ENCODE peak calls at places on chromosomes 12 and 14, in five cellular contexts. S is NAMALWA, D is left ventricle myocardium inferior, B is lung microvascular endothelial cell, X is cerebellum. T is an unnamed sample.

GRCh38 chr12:70154960-70155589 is 88.2 kb upstream of the CNOT2 start:
- DNase-seq in S (peak), D (no peak), B (no peak), X (no peak), T (no peak)

GRCh38 chr14:104953896-104954656 is 24.1 kb downstream of the AHNAK2 start:
- DNase-seq in S (no peak), D (peak), B (no peak), X (no peak), T (no peak)

GRCh38 chr14:78848234-78848820 is 678.2 kb downstream of the NRXN3 start:
- DNase-seq in S (peak), D (no peak), B (peak), X (peak), T (peak)

GRCh38 chr14:74593241-74593985 is 18.6 kb downstream of the LTBP2 start:
- DNase-seq in S (no peak), D (no peak), B (peak), X (no peak), T (no peak)

GRCh38 chr14:76456200-76456599 is 80.3 kb downstream of the ESRRB start:
- DNase-seq in S (peak), D (no peak), B (peak), X (no peak), T (no peak)

GRCh38 chr14:95353664-95354063 is 34.0 kb upstream of the CLMN start:
- DNase-seq in S (no peak), D (no peak), B (no peak), X (no peak), T (no peak)

GRCh38 chr12:75635606-75636444 is 124.4 kb upstream of the KRR1 start:
- DNase-seq in S (no peak), D (no peak), B (peak), X (no peak), T (no peak)

GRCh38 chr14:71783786-71784185 is 148.4 kb upstream of the RGS6 start:
- DNase-seq in S (no peak), D (no peak), B (no peak), X (no peak), T (no peak)

GRCh38 chr12:44875954-44876553 is at the start of gene NELL2:
- DNase-seq in S (peak), D (no peak), B (no peak), X (peak), T (no peak)

GRCh38 chr12:94049718-94050117 is 98.7 kb upstream of the PLXNC1 start:
- DNase-seq in S (no peak), D (no peak), B (no peak), X (no peak), T (no peak)

GRCh38 chr12:49334681-49335080 is 2.3 kb downstream of the C1QL4 start:
- DNase-seq in S (no peak), D (no peak), B (no peak), X (no peak), T (peak)

GRCh38 chr12:94074970-94075695 is 73.2 kb upstream of the PLXNC1 start:
- DNase-seq in S (peak), D (peak), B (peak), X (peak), T (peak)

GRCh38 chr12:52270541-52271070 is 3.8 kb upstream of the KRT86 start:
- DNase-seq in S (no peak), D (no peak), B (no peak), X (no peak), T (no peak)

GRCh38 chr12:89356069-89356665 is 3.9 kb upstream of the DUSP6 start:
- DNase-seq in S (no peak), D (no peak), B (no peak), X (no peak), T (no peak)

GRCh38 chr12:121003650-121004049 is 12.6 kb downstream of the C12orf43 start:
- DNase-seq in S (no peak), D (no peak), B (no peak), X (no peak), T (no peak)

GRCh38 chr14:41285193-41285748 is 321.4 kb upstream of the LRFN5 start:
- DNase-seq in S (peak), D (no peak), B (peak), X (no peak), T (peak)

GRCh38 chr12:28079539-28079938 is 107.0 kb upstream of the PTHLH start:
- DNase-seq in S (no peak), D (no peak), B (no peak), X (no peak), T (no peak)

GRCh38 chr12:18139989-18140596 is 50.1 kb upstream of the RERGL start:
- DNase-seq in S (peak), D (no peak), B (peak), X (no peak), T (no peak)

GRCh38 chr14:88195676-88196075 is 127.4 kb downstream of the KCNK10 start:
- DNase-seq in S (no peak), D (no peak), B (no peak), X (no peak), T (peak)

GRCh38 chr14:74852922-74853530 is 22.9 kb downstream of the PROX2 start:
- DNase-seq in S (no peak), D (no peak), B (peak), X (no peak), T (no peak)

GRCh38 chr14:20428010-20428365 is 8.0 kb downstream of the KLHL33 start:
- DNase-seq in S (no peak), D (no peak), B (no peak), X (no peak), T (no peak)

GRCh38 chr14:104821971-104822608 is 21.2 kb downstream of the ZBTB42 start:
- DNase-seq in S (no peak), D (no peak), B (no peak), X (no peak), T (no peak)

GRCh38 chr14:35121026-35121886 is 534 bp downstream of the PPP2R3C start:
- DNase-seq in S (no peak), D (peak), B (peak), X (no peak), T (no peak)

GRCh38 chr12:104458645-104459555 is 2.2 kb downstream of the CHST11 start:
- DNase-seq in S (peak), D (peak), B (no peak), X (peak), T (no peak)

GRCh38 chr12:3329361-3329760 is 161.6 kb upstream of the PRMT8 start:
- DNase-seq in S (no peak), D (no peak), B (no peak), X (no peak), T (no peak)

GRCh38 chr12:78194448-78194847 is 363.8 kb downstream of the NAV3 start:
- DNase-seq in S (no peak), D (no peak), B (no peak), X (no peak), T (no peak)

GRCh38 chr12:25972783-25973182 is 14.3 kb downstream of the RASSF8 start:
- DNase-seq in S (no peak), D (no peak), B (no peak), X (no peak), T (no peak)

GRCh38 chr12:50425859-50426258 is 25.2 kb downstream of the LARP4 start:
- DNase-seq in S (no peak), D (no peak), B (no peak), X (no peak), T (no peak)

GRCh38 chr14:64994540-64994939 is 7.8 kb downstream of the FNTB start:
- DNase-seq in S (no peak), D (no peak), B (no peak), X (no peak), T (no peak)

GRCh38 chr12:41891226-41891625 is 253.4 kb downstream of the GXYLT1 start:
- DNase-seq in S (no peak), D (no peak), B (no peak), X (no peak), T (no peak)

GRCh38 chr12:83642205-83642604 is 955.5 kb downstream of the TMTC2 start:
- DNase-seq in S (no peak), D (no peak), B (no peak), X (no peak), T (no peak)

GRCh38 chr12:131008461-131009270 is 55.0 kb downstream of the ADGRD1 start:
- DNase-seq in S (no peak), D (no peak), B (no peak), X (no peak), T (no peak)

GRCh38 chr12:75751769-75752471 is 240.5 kb upstream of the KRR1 start:
- DNase-seq in S (no peak), D (no peak), B (no peak), X (no peak), T (no peak)

GRCh38 chr14:31024042-31024480 is 1.4 kb upstream of the AP4S1 start:
- DNase-seq in S (peak), D (no peak), B (no peak), X (no peak), T (no peak)

GRCh38 chr12:58413794-58414193 is 472.4 kb downstream of the ATP23 start:
- DNase-seq in S (no peak), D (no peak), B (no peak), X (no peak), T (no peak)

T was measured in retina.